ENCODE peak calls at places on chromosomes 4 and X, in four cellular contexts. One of them, this sample, is unnamed. For H3K27me3, the result is how much of the 10 kb centered on the place peaks cover.

GRCh38 chr4:41346306-41347061 is 89.8 kb downstream of the UCHL1 start:
- DNase-seq in Caco-2: peak
- DNase-seq in Peyer's patch: no peak
- DNase-seq in right lobe of liver: no peak
- DNase-seq in this sample: no peak

GRCh38 chr4:114659386-114660008 is 60.9 kb downstream of the UGT8 start:
- DNase-seq in Caco-2: peak
- DNase-seq in Peyer's patch: peak
- DNase-seq in right lobe of liver: peak
- DNase-seq in this sample: peak

GRCh38 chr4:25215506-25215905 is 18.3 kb upstream of the PI4K2B start:
- DNase-seq in Caco-2: no peak
- DNase-seq in Peyer's patch: no peak
- DNase-seq in right lobe of liver: peak
- DNase-seq in this sample: no peak

GRCh38 chrX:151776113-151776790 is 41.7 kb downstream of the CNGA2 start:
- DNase-seq in Caco-2: no peak
- DNase-seq in Peyer's patch: no peak
- DNase-seq in right lobe of liver: no peak
- DNase-seq in this sample: no peak

GRCh38 chr4:6257243-6258025 is 12.2 kb upstream of the WFS1 start:
- DNase-seq in Caco-2: no peak
- DNase-seq in Peyer's patch: no peak
- DNase-seq in right lobe of liver: no peak
- DNase-seq in this sample: peak

GRCh38 chr4:75007891-75008290 is 75.0 kb downstream of the PARM1 start:
- DNase-seq in Caco-2: no peak
- DNase-seq in Peyer's patch: no peak
- DNase-seq in right lobe of liver: no peak
- DNase-seq in this sample: no peak

GRCh38 chr4:186823989-186824388 is 100.3 kb upstream of the FAT1 start:
- DNase-seq in Caco-2: no peak
- DNase-seq in Peyer's patch: no peak
- DNase-seq in right lobe of liver: no peak
- DNase-seq in this sample: no peak

GRCh38 chr4:186067757-186068385 is 1.1 kb upstream of the TLR3 start:
- DNase-seq in Caco-2: peak
- DNase-seq in Peyer's patch: peak
- DNase-seq in right lobe of liver: peak
- DNase-seq in this sample: peak

GRCh38 chrX:44873415-44874270 is 655 bp downstream of the KDM6A start:
- DNase-seq in Caco-2: peak
- DNase-seq in Peyer's patch: peak
- DNase-seq in right lobe of liver: peak
- DNase-seq in this sample: peak

GRCh38 chr4:166064706-166065105 is 191.7 kb downstream of the TLL1 start:
- DNase-seq in Caco-2: no peak
- DNase-seq in Peyer's patch: no peak
- DNase-seq in right lobe of liver: no peak
- DNase-seq in this sample: no peak

GRCh38 chr4:153537493-153537960 is 71.4 kb downstream of the TMEM131L start:
- DNase-seq in Caco-2: no peak
- DNase-seq in Peyer's patch: no peak
- DNase-seq in right lobe of liver: no peak
- DNase-seq in this sample: no peak

GRCh38 chrX:138018145-138018799 is 452.3 kb downstream of the ZIC3 start:
- DNase-seq in Caco-2: no peak
- DNase-seq in Peyer's patch: no peak
- DNase-seq in right lobe of liver: no peak
- DNase-seq in this sample: no peak

GRCh38 chrX:37644381-37645305 is 40.9 kb upstream of the XK start:
- DNase-seq in Caco-2: peak
- DNase-seq in Peyer's patch: no peak
- DNase-seq in right lobe of liver: no peak
- DNase-seq in this sample: no peak

GRCh38 chr4:57628004-57628403 is 517.8 kb upstream of the IGFBP7 start:
- DNase-seq in Caco-2: no peak
- DNase-seq in Peyer's patch: no peak
- DNase-seq in right lobe of liver: no peak
- DNase-seq in this sample: no peak

GRCh38 chr4:163582688-163583087 is 88.2 kb downstream of the TMA16 start:
- DNase-seq in Caco-2: no peak
- DNase-seq in Peyer's patch: no peak
- DNase-seq in right lobe of liver: no peak
- DNase-seq in this sample: no peak

DNA sequence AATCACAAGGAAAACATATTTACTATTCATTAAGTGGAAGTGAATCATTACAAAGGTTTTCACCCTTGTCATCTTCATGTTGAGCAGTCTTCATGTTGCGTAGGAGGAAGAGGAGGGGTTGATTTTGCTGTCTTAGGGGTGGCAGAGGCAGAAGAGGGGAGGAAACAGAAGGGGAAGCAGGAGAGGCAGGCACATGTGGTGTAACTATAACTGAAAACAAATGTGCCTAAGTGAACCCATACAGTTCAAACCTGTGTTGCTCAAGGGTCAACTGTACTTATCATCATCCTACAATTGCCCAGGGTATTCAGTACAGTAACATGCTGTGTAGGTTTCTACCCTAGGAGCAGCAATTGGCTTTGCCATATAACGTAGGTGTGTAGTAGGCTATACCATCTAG is 47.2 kb downstream of the SYNPO2 start:
- DNase-seq in Caco-2: no peak
- DNase-seq in Peyer's patch: no peak
- DNase-seq in right lobe of liver: no peak
- DNase-seq in this sample: no peak
- H3K27me3 ChIP-seq in Caco-2: under half
- H3K27me3 ChIP-seq in Peyer's patch: under half
- H3K27me3 ChIP-seq in right lobe of liver: under half
- H3K27me3 ChIP-seq in this sample: under half

GRCh38 chr4:14387647-14388046 is 614.6 kb upstream of the CPEB2 start:
- DNase-seq in Caco-2: no peak
- DNase-seq in Peyer's patch: no peak
- DNase-seq in right lobe of liver: no peak
- DNase-seq in this sample: no peak

GRCh38 chr4:14384824-14385223 is 617.5 kb upstream of the CPEB2 start:
- DNase-seq in Caco-2: no peak
- DNase-seq in Peyer's patch: no peak
- DNase-seq in right lobe of liver: no peak
- DNase-seq in this sample: no peak

GRCh38 chr4:14383652-14384051 is 618.6 kb upstream of the CPEB2 start:
- DNase-seq in Caco-2: no peak
- DNase-seq in Peyer's patch: no peak
- DNase-seq in right lobe of liver: no peak
- DNase-seq in this sample: no peak

GRCh38 chr4:14386196-14386595 is 616.1 kb upstream of the CPEB2 start:
- DNase-seq in Caco-2: no peak
- DNase-seq in Peyer's patch: no peak
- DNase-seq in right lobe of liver: no peak
- DNase-seq in this sample: no peak
- TF ChIP-seq CTCF in Caco-2: no peak
- TF ChIP-seq CTCF in Peyer's patch: no peak
- TF ChIP-seq CTCF in right lobe of liver: no peak
- TF ChIP-seq CTCF in this sample: no peak

DNA sequence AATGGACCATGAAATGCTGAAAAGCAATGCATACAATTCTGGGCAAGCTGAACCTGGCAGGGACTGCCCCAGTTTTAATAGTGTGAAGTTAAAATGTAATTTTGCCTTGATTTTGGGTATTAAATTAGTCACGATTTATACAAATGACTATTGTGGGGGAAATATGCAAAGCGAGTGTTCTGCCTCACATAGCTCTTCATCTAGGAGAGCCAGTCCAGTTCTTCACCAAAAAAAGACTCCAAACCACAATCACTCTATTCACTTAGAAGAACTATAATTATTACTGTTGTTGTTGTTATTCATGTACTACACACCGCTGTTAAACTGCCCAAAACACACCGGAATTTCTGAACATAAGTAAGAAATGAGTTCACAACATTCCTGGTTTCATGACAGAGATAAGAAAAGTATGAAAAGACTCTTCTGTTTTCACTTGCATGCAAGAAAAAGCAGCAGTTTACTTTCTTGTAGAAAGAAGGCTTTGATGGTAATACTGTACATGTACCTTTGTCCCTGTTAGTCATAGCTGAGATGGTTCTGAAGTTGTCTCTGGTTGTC is 101.9 kb downstream of the QRFPR start:
- DNase-seq in Caco-2: peak
- DNase-seq in Peyer's patch: no peak
- DNase-seq in right lobe of liver: no peak
- DNase-seq in this sample: no peak
- H3K27me3 ChIP-seq in Caco-2: under half
- H3K27me3 ChIP-seq in Peyer's patch: under half
- H3K27me3 ChIP-seq in right lobe of liver: under half
- H3K27me3 ChIP-seq in this sample: under half

GRCh38 chr4:182246401-182247205 is 3.4 kb downstream of the TENM3 start:
- DNase-seq in Caco-2: no peak
- DNase-seq in Peyer's patch: no peak
- DNase-seq in right lobe of liver: no peak
- DNase-seq in this sample: no peak
- TF ChIP-seq CTCF in Caco-2: no peak
- TF ChIP-seq CTCF in Peyer's patch: no peak
- TF ChIP-seq CTCF in right lobe of liver: no peak
- TF ChIP-seq CTCF in this sample: no peak

GRCh38 chrX:27924718-27925117 is 56.5 kb downstream of the DCAF8L1 start:
- DNase-seq in Caco-2: no peak
- DNase-seq in Peyer's patch: no peak
- DNase-seq in right lobe of liver: no peak
- DNase-seq in this sample: no peak
- H3K27me3 ChIP-seq in Caco-2: under half
- H3K27me3 ChIP-seq in Peyer's patch: under half
- H3K27me3 ChIP-seq in right lobe of liver: under half
- H3K27me3 ChIP-seq in this sample: under half

GRCh38 chrX:53257166-53257565 is 24.2 kb downstream of the IQSEC2 start:
- DNase-seq in Caco-2: no peak
- DNase-seq in Peyer's patch: no peak
- DNase-seq in right lobe of liver: no peak
- DNase-seq in this sample: no peak
- TF ChIP-seq CTCF in Caco-2: no peak
- TF ChIP-seq CTCF in Peyer's patch: no peak
- TF ChIP-seq CTCF in right lobe of liver: no peak
- TF ChIP-seq CTCF in this sample: no peak

DNA sequence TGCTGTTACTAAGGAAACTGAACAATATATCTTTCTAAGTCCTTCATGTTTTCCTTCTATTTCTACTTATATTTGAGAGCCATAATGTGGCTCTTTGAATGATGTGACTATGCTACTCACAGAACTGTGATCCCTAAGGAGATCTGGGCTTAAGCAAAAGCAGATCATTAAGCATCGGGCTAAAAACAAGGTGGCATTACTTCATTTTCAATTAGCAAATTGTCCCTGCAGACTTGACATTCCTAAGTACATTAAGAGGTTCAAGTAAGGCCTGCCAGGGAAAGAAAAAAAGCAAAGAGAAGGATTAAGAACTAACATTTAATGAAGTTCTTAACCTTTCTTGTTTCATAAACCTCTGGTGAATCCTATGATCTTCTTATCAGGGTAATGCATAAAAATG is 447.6 kb downstream of the PDGFC start:
- DNase-seq in Caco-2: no peak
- DNase-seq in Peyer's patch: no peak
- DNase-seq in right lobe of liver: no peak
- DNase-seq in this sample: no peak
- H3K27me3 ChIP-seq in Caco-2: under half
- H3K27me3 ChIP-seq in Peyer's patch: under half
- H3K27me3 ChIP-seq in right lobe of liver: under half
- H3K27me3 ChIP-seq in this sample: under half

GRCh38 chr4:189062047-189062820 is 878.4 kb upstream of the FRG1 start:
- DNase-seq in Caco-2: no peak
- DNase-seq in Peyer's patch: no peak
- DNase-seq in right lobe of liver: no peak
- DNase-seq in this sample: no peak
- TF ChIP-seq CTCF in Caco-2: no peak
- TF ChIP-seq CTCF in Peyer's patch: no peak
- TF ChIP-seq CTCF in right lobe of liver: no peak
- TF ChIP-seq CTCF in this sample: no peak

DNA sequence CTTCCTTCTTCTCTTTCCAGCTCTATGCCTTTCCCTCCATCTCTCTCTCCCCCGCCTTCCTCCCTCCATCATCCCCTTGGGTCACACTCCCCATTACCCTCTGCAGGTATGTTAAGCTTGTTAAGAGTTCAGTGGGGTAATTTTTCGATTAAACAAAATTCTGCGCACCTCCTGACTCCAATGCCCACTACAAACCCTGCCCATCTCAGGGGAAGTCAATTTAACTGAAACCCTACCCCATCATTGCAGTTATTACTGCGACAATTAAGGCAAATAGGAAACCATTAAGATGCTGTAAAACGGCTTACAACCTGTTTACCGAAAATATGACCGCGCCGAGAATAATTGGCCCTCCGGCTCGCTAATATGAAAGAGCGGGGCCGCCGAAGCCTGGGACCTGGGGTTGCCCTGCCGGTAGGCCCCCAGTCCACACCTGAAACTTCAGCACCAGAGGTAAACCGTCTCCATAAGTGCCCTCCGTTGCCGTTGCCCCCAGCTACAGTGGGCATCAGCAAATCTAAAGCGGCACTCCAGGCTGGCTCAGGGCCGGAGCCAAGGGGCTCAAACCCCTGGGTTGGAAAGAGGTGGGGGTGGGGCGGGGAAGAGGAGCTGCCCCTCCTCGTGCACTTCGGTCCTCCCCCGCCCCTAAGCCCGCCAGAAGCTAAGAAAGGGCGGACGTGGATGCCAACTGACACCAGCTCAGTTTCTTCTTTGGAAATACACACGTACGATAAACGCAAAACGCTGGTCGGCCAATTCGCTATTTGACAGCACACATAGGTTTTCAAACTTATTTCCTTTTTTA is 4.8 kb downstream of the ARX start:
- DNase-seq in Caco-2: no peak
- DNase-seq in Peyer's patch: no peak
- DNase-seq in right lobe of liver: no peak
- DNase-seq in this sample: no peak
- H3K27me3 ChIP-seq in Caco-2: under half
- H3K27me3 ChIP-seq in Peyer's patch: under half
- H3K27me3 ChIP-seq in right lobe of liver: under half
- H3K27me3 ChIP-seq in this sample: half or more

GRCh38 chrX:115226929-115227328 is 7.0 kb downstream of the LRCH2 start:
- DNase-seq in Caco-2: peak
- DNase-seq in Peyer's patch: no peak
- DNase-seq in right lobe of liver: no peak
- DNase-seq in this sample: no peak
- TF ChIP-seq CTCF in Caco-2: peak
- TF ChIP-seq CTCF in Peyer's patch: no peak
- TF ChIP-seq CTCF in right lobe of liver: peak
- TF ChIP-seq CTCF in this sample: peak

This sample was measured in upper lobe of right lung.